ENCODE peak calls at places on chromosomes 6 and 20, in eight cellular contexts. One of them, this sample, is unnamed.

GRCh38 chr20:59724457-59725366 is 120.4 kb downstream of the PHACTR3 start:
- DNase-seq in left colon: no peak
- DNase-seq in ELF-1: no peak
- DNase-seq in stimulated activated naive CD8-positive, alpha-beta T cell treated with anti-CD3 and anti-CD28 coated beads, Interleukin-15, Interleukin-2, amounts not matched to agents 100 U/mL and 50 U/mL, for 24 hours: no peak
- DNase-seq in A172: no peak
- DNase-seq in epithelial cell of prostate: no peak
- DNase-seq in astrocyte of the spinal cord: no peak
- DNase-seq in non-pigmented ciliary epithelial cell: no peak
- DNase-seq in this sample: no peak

GRCh38 chr20:45098096-45098773 is 2.7 kb downstream of the KCNS1 start:
- DNase-seq in left colon: no peak
- DNase-seq in ELF-1: peak; percentile 72
- DNase-seq in stimulated activated naive CD8-positive, alpha-beta T cell treated with anti-CD3 and anti-CD28 coated beads, Interleukin-15, Interleukin-2, amounts not matched to agents 100 U/mL and 50 U/mL, for 24 hours: peak; percentile 27
- DNase-seq in A172: no peak
- DNase-seq in epithelial cell of prostate: no peak
- DNase-seq in astrocyte of the spinal cord: peak; percentile 14
- DNase-seq in non-pigmented ciliary epithelial cell: no peak
- DNase-seq in this sample: no peak

GRCh38 chr6:155880905-155881304 is 425.3 kb upstream of the NOX3 start:
- DNase-seq in left colon: no peak
- DNase-seq in ELF-1: no peak
- DNase-seq in stimulated activated naive CD8-positive, alpha-beta T cell treated with anti-CD3 and anti-CD28 coated beads, Interleukin-15, Interleukin-2, amounts not matched to agents 100 U/mL and 50 U/mL, for 24 hours: no peak
- DNase-seq in A172: peak; percentile 27
- DNase-seq in epithelial cell of prostate: no peak
- DNase-seq in astrocyte of the spinal cord: no peak
- DNase-seq in non-pigmented ciliary epithelial cell: no peak
- DNase-seq in this sample: no peak

GRCh38 chr6:136059308-136059707 is 190.8 kb downstream of the MTFR2 start:
- DNase-seq in left colon: no peak
- DNase-seq in ELF-1: no peak
- DNase-seq in stimulated activated naive CD8-positive, alpha-beta T cell treated with anti-CD3 and anti-CD28 coated beads, Interleukin-15, Interleukin-2, amounts not matched to agents 100 U/mL and 50 U/mL, for 24 hours: no peak
- DNase-seq in A172: no peak
- DNase-seq in epithelial cell of prostate: no peak
- DNase-seq in astrocyte of the spinal cord: no peak
- DNase-seq in non-pigmented ciliary epithelial cell: no peak
- DNase-seq in this sample: peak; percentile 82

GRCh38 chr20:24831232-24831631 is 117.8 kb upstream of the CST7 start:
- DNase-seq in left colon: no peak
- DNase-seq in ELF-1: peak; percentile 10
- DNase-seq in stimulated activated naive CD8-positive, alpha-beta T cell treated with anti-CD3 and anti-CD28 coated beads, Interleukin-15, Interleukin-2, amounts not matched to agents 100 U/mL and 50 U/mL, for 24 hours: no peak
- DNase-seq in A172: no peak
- DNase-seq in epithelial cell of prostate: no peak
- DNase-seq in astrocyte of the spinal cord: no peak
- DNase-seq in non-pigmented ciliary epithelial cell: no peak
- DNase-seq in this sample: no peak

GRCh38 chr6:72622094-72622540 is 253 bp downstream of the KCNQ5 start:
- DNase-seq in left colon: no peak
- DNase-seq in ELF-1: peak; percentile 45
- DNase-seq in stimulated activated naive CD8-positive, alpha-beta T cell treated with anti-CD3 and anti-CD28 coated beads, Interleukin-15, Interleukin-2, amounts not matched to agents 100 U/mL and 50 U/mL, for 24 hours: peak; percentile 73
- DNase-seq in A172: peak; percentile 11
- DNase-seq in epithelial cell of prostate: no peak
- DNase-seq in astrocyte of the spinal cord: peak; percentile 43
- DNase-seq in non-pigmented ciliary epithelial cell: no peak
- DNase-seq in this sample: peak; percentile 75

GRCh38 chr6:69005194-69005593 is 370.1 kb downstream of the ADGRB3 start:
- DNase-seq in left colon: no peak
- DNase-seq in ELF-1: no peak
- DNase-seq in stimulated activated naive CD8-positive, alpha-beta T cell treated with anti-CD3 and anti-CD28 coated beads, Interleukin-15, Interleukin-2, amounts not matched to agents 100 U/mL and 50 U/mL, for 24 hours: no peak
- DNase-seq in A172: no peak
- DNase-seq in epithelial cell of prostate: no peak
- DNase-seq in astrocyte of the spinal cord: peak; percentile 45
- DNase-seq in non-pigmented ciliary epithelial cell: no peak
- DNase-seq in this sample: no peak

GRCh38 chr6:35311390-35312075 is 13.9 kb downstream of the DEF6 start:
- DNase-seq in left colon: no peak
- DNase-seq in ELF-1: no peak
- DNase-seq in stimulated activated naive CD8-positive, alpha-beta T cell treated with anti-CD3 and anti-CD28 coated beads, Interleukin-15, Interleukin-2, amounts not matched to agents 100 U/mL and 50 U/mL, for 24 hours: peak; percentile 46
- DNase-seq in A172: no peak
- DNase-seq in epithelial cell of prostate: no peak
- DNase-seq in astrocyte of the spinal cord: no peak
- DNase-seq in non-pigmented ciliary epithelial cell: no peak
- DNase-seq in this sample: no peak

GRCh38 chr6:17015144-17015543 is 86.7 kb upstream of the STMND1 start:
- DNase-seq in left colon: no peak
- DNase-seq in ELF-1: no peak
- DNase-seq in stimulated activated naive CD8-positive, alpha-beta T cell treated with anti-CD3 and anti-CD28 coated beads, Interleukin-15, Interleukin-2, amounts not matched to agents 100 U/mL and 50 U/mL, for 24 hours: peak; percentile 4
- DNase-seq in A172: peak; percentile 77
- DNase-seq in epithelial cell of prostate: peak; percentile 70
- DNase-seq in astrocyte of the spinal cord: no peak
- DNase-seq in non-pigmented ciliary epithelial cell: peak; percentile 54
- DNase-seq in this sample: no peak

GRCh38 chr6:144217264-144217663 is 66.9 kb downstream of the STX11 start:
- DNase-seq in left colon: no peak
- DNase-seq in ELF-1: peak; percentile 51
- DNase-seq in stimulated activated naive CD8-positive, alpha-beta T cell treated with anti-CD3 and anti-CD28 coated beads, Interleukin-15, Interleukin-2, amounts not matched to agents 100 U/mL and 50 U/mL, for 24 hours: no peak
- DNase-seq in A172: no peak
- DNase-seq in epithelial cell of prostate: no peak
- DNase-seq in astrocyte of the spinal cord: no peak
- DNase-seq in non-pigmented ciliary epithelial cell: no peak
- DNase-seq in this sample: no peak

GRCh38 chr6:3209114-3210023 is 18.1 kb downstream of the TUBB2B start:
- DNase-seq in left colon: peak; percentile 58
- DNase-seq in ELF-1: peak; percentile 96
- DNase-seq in stimulated activated naive CD8-positive, alpha-beta T cell treated with anti-CD3 and anti-CD28 coated beads, Interleukin-15, Interleukin-2, amounts not matched to agents 100 U/mL and 50 U/mL, for 24 hours: peak; percentile 65
- DNase-seq in A172: peak; percentile 100
- DNase-seq in epithelial cell of prostate: peak; percentile 92
- DNase-seq in astrocyte of the spinal cord: peak; percentile 96
- DNase-seq in non-pigmented ciliary epithelial cell: peak; percentile 95
- DNase-seq in this sample: peak; percentile 72

GRCh38 chr6:71290611-71291010 is 2.0 kb downstream of the OGFRL1 start:
- DNase-seq in left colon: no peak
- DNase-seq in ELF-1: no peak
- DNase-seq in stimulated activated naive CD8-positive, alpha-beta T cell treated with anti-CD3 and anti-CD28 coated beads, Interleukin-15, Interleukin-2, amounts not matched to agents 100 U/mL and 50 U/mL, for 24 hours: no peak
- DNase-seq in A172: no peak
- DNase-seq in epithelial cell of prostate: no peak
- DNase-seq in astrocyte of the spinal cord: no peak
- DNase-seq in non-pigmented ciliary epithelial cell: no peak
- DNase-seq in this sample: no peak

GRCh38 chr6:150006961-150007464 is 18.3 kb downstream of the RAET1L start:
- DNase-seq in left colon: no peak
- DNase-seq in ELF-1: no peak
- DNase-seq in stimulated activated naive CD8-positive, alpha-beta T cell treated with anti-CD3 and anti-CD28 coated beads, Interleukin-15, Interleukin-2, amounts not matched to agents 100 U/mL and 50 U/mL, for 24 hours: peak; percentile 60
- DNase-seq in A172: peak; percentile 28
- DNase-seq in epithelial cell of prostate: no peak
- DNase-seq in astrocyte of the spinal cord: no peak
- DNase-seq in non-pigmented ciliary epithelial cell: no peak
- DNase-seq in this sample: no peak

GRCh38 chr6:42453649-42454427 is 2.1 kb upstream of the TRERF1 start:
- DNase-seq in left colon: peak; percentile 66
- DNase-seq in ELF-1: peak; percentile 80
- DNase-seq in stimulated activated naive CD8-positive, alpha-beta T cell treated with anti-CD3 and anti-CD28 coated beads, Interleukin-15, Interleukin-2, amounts not matched to agents 100 U/mL and 50 U/mL, for 24 hours: peak; percentile 20
- DNase-seq in A172: no peak
- DNase-seq in epithelial cell of prostate: no peak
- DNase-seq in astrocyte of the spinal cord: peak; percentile 64
- DNase-seq in non-pigmented ciliary epithelial cell: no peak
- DNase-seq in this sample: peak; percentile 84

GRCh38 chr6:123210645-123211044 is 214.6 kb downstream of the CLVS2 start:
- DNase-seq in left colon: no peak
- DNase-seq in ELF-1: no peak
- DNase-seq in stimulated activated naive CD8-positive, alpha-beta T cell treated with anti-CD3 and anti-CD28 coated beads, Interleukin-15, Interleukin-2, amounts not matched to agents 100 U/mL and 50 U/mL, for 24 hours: no peak
- DNase-seq in A172: no peak
- DNase-seq in epithelial cell of prostate: no peak
- DNase-seq in astrocyte of the spinal cord: no peak
- DNase-seq in non-pigmented ciliary epithelial cell: no peak
- DNase-seq in this sample: no peak

GRCh38 chr6:131400054-131400781 is 172.8 kb upstream of the ARG1 start:
- DNase-seq in left colon: no peak
- DNase-seq in ELF-1: no peak
- DNase-seq in stimulated activated naive CD8-positive, alpha-beta T cell treated with anti-CD3 and anti-CD28 coated beads, Interleukin-15, Interleukin-2, amounts not matched to agents 100 U/mL and 50 U/mL, for 24 hours: no peak
- DNase-seq in A172: peak; percentile 78
- DNase-seq in epithelial cell of prostate: peak; percentile 33
- DNase-seq in astrocyte of the spinal cord: peak; percentile 83
- DNase-seq in non-pigmented ciliary epithelial cell: peak; percentile 67
- DNase-seq in this sample: no peak

GRCh38 chr20:23161244-23161875 is 75.2 kb upstream of the CD93 start:
- DNase-seq in left colon: no peak
- DNase-seq in ELF-1: no peak
- DNase-seq in stimulated activated naive CD8-positive, alpha-beta T cell treated with anti-CD3 and anti-CD28 coated beads, Interleukin-15, Interleukin-2, amounts not matched to agents 100 U/mL and 50 U/mL, for 24 hours: no peak
- DNase-seq in A172: no peak
- DNase-seq in epithelial cell of prostate: no peak
- DNase-seq in astrocyte of the spinal cord: no peak
- DNase-seq in non-pigmented ciliary epithelial cell: no peak
- DNase-seq in this sample: peak; percentile 46

GRCh38 chr20:62845818-62846527 is 15.6 kb downstream of the TCFL5 start:
- DNase-seq in left colon: no peak
- DNase-seq in ELF-1: no peak
- DNase-seq in stimulated activated naive CD8-positive, alpha-beta T cell treated with anti-CD3 and anti-CD28 coated beads, Interleukin-15, Interleukin-2, amounts not matched to agents 100 U/mL and 50 U/mL, for 24 hours: no peak
- DNase-seq in A172: no peak
- DNase-seq in epithelial cell of prostate: no peak
- DNase-seq in astrocyte of the spinal cord: peak; percentile 14
- DNase-seq in non-pigmented ciliary epithelial cell: no peak
- DNase-seq in this sample: no peak

GRCh38 chr6:112802154-112802553 is 455.0 kb downstream of the RFPL4B start:
- DNase-seq in left colon: no peak
- DNase-seq in ELF-1: no peak
- DNase-seq in stimulated activated naive CD8-positive, alpha-beta T cell treated with anti-CD3 and anti-CD28 coated beads, Interleukin-15, Interleukin-2, amounts not matched to agents 100 U/mL and 50 U/mL, for 24 hours: no peak
- DNase-seq in A172: no peak
- DNase-seq in epithelial cell of prostate: no peak
- DNase-seq in astrocyte of the spinal cord: peak; percentile 88
- DNase-seq in non-pigmented ciliary epithelial cell: peak; percentile 86
- DNase-seq in this sample: no peak

GRCh38 chr6:105900120-105900937 is 185.8 kb upstream of the PRDM1 start:
- DNase-seq in left colon: no peak
- DNase-seq in ELF-1: no peak
- DNase-seq in stimulated activated naive CD8-positive, alpha-beta T cell treated with anti-CD3 and anti-CD28 coated beads, Interleukin-15, Interleukin-2, amounts not matched to agents 100 U/mL and 50 U/mL, for 24 hours: no peak
- DNase-seq in A172: peak; percentile 9
- DNase-seq in epithelial cell of prostate: no peak
- DNase-seq in astrocyte of the spinal cord: peak; percentile 59
- DNase-seq in non-pigmented ciliary epithelial cell: peak; percentile 66
- DNase-seq in this sample: no peak

GRCh38 chr20:50229156-50229605 is 38.6 kb downstream of the CEBPB start:
- DNase-seq in left colon: no peak
- DNase-seq in ELF-1: no peak
- DNase-seq in stimulated activated naive CD8-positive, alpha-beta T cell treated with anti-CD3 and anti-CD28 coated beads, Interleukin-15, Interleukin-2, amounts not matched to agents 100 U/mL and 50 U/mL, for 24 hours: no peak
- DNase-seq in A172: no peak
- DNase-seq in epithelial cell of prostate: no peak
- DNase-seq in astrocyte of the spinal cord: no peak
- DNase-seq in non-pigmented ciliary epithelial cell: no peak
- DNase-seq in this sample: peak; percentile 26

GRCh38 chr6:35368038-35368887 is 25.9 kb downstream of the PPARD start:
- DNase-seq in left colon: no peak
- DNase-seq in ELF-1: peak; percentile 28
- DNase-seq in stimulated activated naive CD8-positive, alpha-beta T cell treated with anti-CD3 and anti-CD28 coated beads, Interleukin-15, Interleukin-2, amounts not matched to agents 100 U/mL and 50 U/mL, for 24 hours: peak; percentile 43
- DNase-seq in A172: peak; percentile 63
- DNase-seq in epithelial cell of prostate: no peak
- DNase-seq in astrocyte of the spinal cord: peak; percentile 63
- DNase-seq in non-pigmented ciliary epithelial cell: no peak
- DNase-seq in this sample: no peak

GRCh38 chr6:107613980-107614379 is 124.1 kb downstream of the SOBP start:
- DNase-seq in left colon: no peak
- DNase-seq in ELF-1: no peak
- DNase-seq in stimulated activated naive CD8-positive, alpha-beta T cell treated with anti-CD3 and anti-CD28 coated beads, Interleukin-15, Interleukin-2, amounts not matched to agents 100 U/mL and 50 U/mL, for 24 hours: no peak
- DNase-seq in A172: no peak
- DNase-seq in epithelial cell of prostate: no peak
- DNase-seq in astrocyte of the spinal cord: no peak
- DNase-seq in non-pigmented ciliary epithelial cell: no peak
- DNase-seq in this sample: no peak

GRCh38 chr6:41441598-41442205 is 104.5 kb upstream of the FOXP4 start:
- DNase-seq in left colon: no peak
- DNase-seq in ELF-1: no peak
- DNase-seq in stimulated activated naive CD8-positive, alpha-beta T cell treated with anti-CD3 and anti-CD28 coated beads, Interleukin-15, Interleukin-2, amounts not matched to agents 100 U/mL and 50 U/mL, for 24 hours: no peak
- DNase-seq in A172: no peak
- DNase-seq in epithelial cell of prostate: no peak
- DNase-seq in astrocyte of the spinal cord: no peak
- DNase-seq in non-pigmented ciliary epithelial cell: no peak
- DNase-seq in this sample: no peak

GRCh38 chr6:125526007-125526720 is 223.3 kb upstream of the HEY2 start:
- DNase-seq in left colon: no peak
- DNase-seq in ELF-1: no peak
- DNase-seq in stimulated activated naive CD8-positive, alpha-beta T cell treated with anti-CD3 and anti-CD28 coated beads, Interleukin-15, Interleukin-2, amounts not matched to agents 100 U/mL and 50 U/mL, for 24 hours: no peak
- DNase-seq in A172: no peak
- DNase-seq in epithelial cell of prostate: no peak
- DNase-seq in astrocyte of the spinal cord: no peak
- DNase-seq in non-pigmented ciliary epithelial cell: no peak
- DNase-seq in this sample: no peak

GRCh38 chr6:142808405-142809061 is 136.4 kb downstream of the HIVEP2 start:
- DNase-seq in left colon: no peak
- DNase-seq in ELF-1: no peak
- DNase-seq in stimulated activated naive CD8-positive, alpha-beta T cell treated with anti-CD3 and anti-CD28 coated beads, Interleukin-15, Interleukin-2, amounts not matched to agents 100 U/mL and 50 U/mL, for 24 hours: no peak
- DNase-seq in A172: no peak
- DNase-seq in epithelial cell of prostate: no peak
- DNase-seq in astrocyte of the spinal cord: no peak
- DNase-seq in non-pigmented ciliary epithelial cell: no peak
- DNase-seq in this sample: no peak

GRCh38 chr6:44265003-44265842 is at the start of gene NFKBIE:
- DNase-seq in left colon: peak; percentile 95
- DNase-seq in ELF-1: peak; percentile 82
- DNase-seq in stimulated activated naive CD8-positive, alpha-beta T cell treated with anti-CD3 and anti-CD28 coated beads, Interleukin-15, Interleukin-2, amounts not matched to agents 100 U/mL and 50 U/mL, for 24 hours: peak; percentile 98
- DNase-seq in A172: peak; percentile 95
- DNase-seq in epithelial cell of prostate: peak; percentile 73
- DNase-seq in astrocyte of the spinal cord: peak; percentile 91
- DNase-seq in non-pigmented ciliary epithelial cell: no peak
- DNase-seq in this sample: peak; percentile 99

GRCh38 chr20:3808141-3808479 is 12.0 kb downstream of the CDC25B start:
- DNase-seq in left colon: peak; percentile 96
- DNase-seq in ELF-1: peak; percentile 78
- DNase-seq in stimulated activated naive CD8-positive, alpha-beta T cell treated with anti-CD3 and anti-CD28 coated beads, Interleukin-15, Interleukin-2, amounts not matched to agents 100 U/mL and 50 U/mL, for 24 hours: no peak
- DNase-seq in A172: peak; percentile 99
- DNase-seq in epithelial cell of prostate: no peak
- DNase-seq in astrocyte of the spinal cord: peak; percentile 93
- DNase-seq in non-pigmented ciliary epithelial cell: no peak
- DNase-seq in this sample: peak; percentile 93

GRCh38 chr6:165835410-165835851 is 172.4 kb upstream of the PDE10A start:
- DNase-seq in left colon: no peak
- DNase-seq in ELF-1: no peak
- DNase-seq in stimulated activated naive CD8-positive, alpha-beta T cell treated with anti-CD3 and anti-CD28 coated beads, Interleukin-15, Interleukin-2, amounts not matched to agents 100 U/mL and 50 U/mL, for 24 hours: no peak
- DNase-seq in A172: no peak
- DNase-seq in epithelial cell of prostate: no peak
- DNase-seq in astrocyte of the spinal cord: no peak
- DNase-seq in non-pigmented ciliary epithelial cell: no peak
- DNase-seq in this sample: no peak

GRCh38 chr6:43803783-43804549 is 34.0 kb downstream of the VEGFA start:
- DNase-seq in left colon: no peak
- DNase-seq in ELF-1: no peak
- DNase-seq in stimulated activated naive CD8-positive, alpha-beta T cell treated with anti-CD3 and anti-CD28 coated beads, Interleukin-15, Interleukin-2, amounts not matched to agents 100 U/mL and 50 U/mL, for 24 hours: no peak
- DNase-seq in A172: peak; percentile 55
- DNase-seq in epithelial cell of prostate: peak; percentile 10
- DNase-seq in astrocyte of the spinal cord: no peak
- DNase-seq in non-pigmented ciliary epithelial cell: no peak
- DNase-seq in this sample: no peak

GRCh38 chr6:88166901-88167624 is 916 bp upstream of the CNR1 start:
- DNase-seq in left colon: no peak
- DNase-seq in ELF-1: peak; percentile 38
- DNase-seq in stimulated activated naive CD8-positive, alpha-beta T cell treated with anti-CD3 and anti-CD28 coated beads, Interleukin-15, Interleukin-2, amounts not matched to agents 100 U/mL and 50 U/mL, for 24 hours: peak; percentile 20
- DNase-seq in A172: no peak
- DNase-seq in epithelial cell of prostate: no peak
- DNase-seq in astrocyte of the spinal cord: no peak
- DNase-seq in non-pigmented ciliary epithelial cell: no peak
- DNase-seq in this sample: peak; percentile 57